ENCODE peak calls at places on chromosomes 11 and 22, in four cellular contexts. One of them, this sample, is unnamed.

GRCh38 chr11:134033276-134033675 is 35.6 kb upstream of the JAM3 start:
- ATAC-seq in T-helper 17 cell: no peak
- ATAC-seq in mucosa of descending colon: no peak
- ATAC-seq in aorta: no peak
- ATAC-seq in this sample: no peak

GRCh38 chr11:103661185-103661584 is 375.3 kb upstream of the DDI1 start:
- ATAC-seq in T-helper 17 cell: no peak
- ATAC-seq in mucosa of descending colon: no peak
- ATAC-seq in aorta: no peak
- ATAC-seq in this sample: no peak

GRCh38 chr11:94830722-94831121 is 62.6 kb downstream of the AMOTL1 start:
- ATAC-seq in T-helper 17 cell: no peak
- ATAC-seq in mucosa of descending colon: no peak
- ATAC-seq in aorta: no peak
- ATAC-seq in this sample: no peak

GRCh38 chr11:44747836-44748235 is 21.1 kb downstream of the TSPAN18 start:
- ATAC-seq in T-helper 17 cell: peak
- ATAC-seq in mucosa of descending colon: no peak
- ATAC-seq in aorta: no peak
- ATAC-seq in this sample: no peak

GRCh38 chr22:44488354-44488753 is 9.7 kb downstream of the RTL6 start:
- ATAC-seq in T-helper 17 cell: no peak
- ATAC-seq in mucosa of descending colon: no peak
- ATAC-seq in aorta: no peak
- ATAC-seq in this sample: no peak

GRCh38 chr11:27465629-27466028 is 7.0 kb downstream of the LGR4 start:
- ATAC-seq in T-helper 17 cell: no peak
- ATAC-seq in mucosa of descending colon: no peak
- ATAC-seq in aorta: no peak
- ATAC-seq in this sample: no peak

GRCh38 chr22:42830161-42830560 is 26.9 kb downstream of the ARFGAP3 start:
- ATAC-seq in T-helper 17 cell: no peak
- ATAC-seq in mucosa of descending colon: no peak
- ATAC-seq in aorta: no peak
- ATAC-seq in this sample: no peak

GRCh38 chr11:134939046-134939445 is 527.0 kb upstream of the B3GAT1 start:
- ATAC-seq in T-helper 17 cell: no peak
- ATAC-seq in mucosa of descending colon: no peak
- ATAC-seq in aorta: no peak
- ATAC-seq in this sample: no peak

GRCh38 chr11:24509114-24509513 is 12.3 kb downstream of the LUZP2 start:
- ATAC-seq in T-helper 17 cell: no peak
- ATAC-seq in mucosa of descending colon: no peak
- ATAC-seq in aorta: no peak
- ATAC-seq in this sample: no peak

GRCh38 chr11:60964801-60965200 is 6.7 kb upstream of the CD6 start:
- ATAC-seq in T-helper 17 cell: no peak
- ATAC-seq in mucosa of descending colon: no peak
- ATAC-seq in aorta: no peak
- ATAC-seq in this sample: no peak

GRCh38 chr22:18044548-18045271 is 20.3 kb upstream of the MICAL3 start:
- ATAC-seq in T-helper 17 cell: no peak
- ATAC-seq in mucosa of descending colon: peak
- ATAC-seq in aorta: peak
- ATAC-seq in this sample: no peak

GRCh38 chr22:50207383-50208031 is 6.7 kb downstream of the SELENOO start:
- ATAC-seq in T-helper 17 cell: no peak
- ATAC-seq in mucosa of descending colon: no peak
- ATAC-seq in aorta: no peak
- ATAC-seq in this sample: peak

GRCh38 chr11:61509058-61510029 is 795 bp downstream of the LRRC10B start:
- ATAC-seq in T-helper 17 cell: peak
- ATAC-seq in mucosa of descending colon: peak
- ATAC-seq in aorta: peak
- ATAC-seq in this sample: peak

GRCh38 chr22:45064313-45065268 is 54.8 kb upstream of the PHF21B start:
- ATAC-seq in T-helper 17 cell: peak
- ATAC-seq in mucosa of descending colon: no peak
- ATAC-seq in aorta: no peak
- ATAC-seq in this sample: peak

GRCh38 chr11:14075118-14075601 is 112.6 kb downstream of the SPON1 start:
- ATAC-seq in T-helper 17 cell: peak
- ATAC-seq in mucosa of descending colon: peak
- ATAC-seq in aorta: no peak
- ATAC-seq in this sample: no peak

GRCh38 chr11:35852056-35852455 is 91.8 kb upstream of the LDLRAD3 start:
- ATAC-seq in T-helper 17 cell: no peak
- ATAC-seq in mucosa of descending colon: no peak
- ATAC-seq in aorta: no peak
- ATAC-seq in this sample: no peak

GRCh38 chr22:25030636-25031035 is 78.1 kb downstream of the KIAA1671 start:
- ATAC-seq in T-helper 17 cell: no peak
- ATAC-seq in mucosa of descending colon: no peak
- ATAC-seq in aorta: peak
- ATAC-seq in this sample: no peak

GRCh38 chr11:61626580-61627380 is 45.9 kb upstream of the SYT7 start:
- ATAC-seq in T-helper 17 cell: no peak
- ATAC-seq in mucosa of descending colon: peak
- ATAC-seq in aorta: no peak
- ATAC-seq in this sample: no peak

GRCh38 chr22:46239261-46240048 is 10.6 kb downstream of the CDPF1 start:
- ATAC-seq in T-helper 17 cell: peak
- ATAC-seq in mucosa of descending colon: peak
- ATAC-seq in aorta: no peak
- ATAC-seq in this sample: peak

GRCh38 chr11:96246718-96247540 is 96.1 kb downstream of the MAML2 start:
- ATAC-seq in T-helper 17 cell: no peak
- ATAC-seq in mucosa of descending colon: no peak
- ATAC-seq in aorta: no peak
- ATAC-seq in this sample: no peak

GRCh38 chr11:130124096-130124495 is 35.5 kb upstream of the ST14 start:
- ATAC-seq in T-helper 17 cell: peak
- ATAC-seq in mucosa of descending colon: peak
- ATAC-seq in aorta: peak
- ATAC-seq in this sample: no peak

GRCh38 chr11:121467965-121468364 is 15.2 kb upstream of the SORL1-AS1 start:
- ATAC-seq in T-helper 17 cell: peak
- ATAC-seq in mucosa of descending colon: no peak
- ATAC-seq in aorta: no peak
- ATAC-seq in this sample: peak

GRCh38 chr11:62925745-62926668 is 4.8 kb upstream of the CHRM1 start:
- ATAC-seq in T-helper 17 cell: no peak
- ATAC-seq in mucosa of descending colon: peak
- ATAC-seq in aorta: no peak
- ATAC-seq in this sample: no peak

GRCh38 chr11:16997624-16998023 is 16.6 kb downstream of the PLEKHA7 start:
- ATAC-seq in T-helper 17 cell: no peak
- ATAC-seq in mucosa of descending colon: peak
- ATAC-seq in aorta: no peak
- ATAC-seq in this sample: no peak

GRCh38 chr11:61293869-61294716 is 1.0 kb downstream of the VWCE start:
- ATAC-seq in T-helper 17 cell: peak
- ATAC-seq in mucosa of descending colon: peak
- ATAC-seq in aorta: peak
- ATAC-seq in this sample: peak

GRCh38 chr11:60972182-60973030 is 926 bp downstream of the CD6 start:
- ATAC-seq in T-helper 17 cell: peak
- ATAC-seq in mucosa of descending colon: peak
- ATAC-seq in aorta: no peak
- ATAC-seq in this sample: no peak

GRCh38 chr22:37751449-37752188 is 54.8 kb downstream of the TRIOBP start:
- ATAC-seq in T-helper 17 cell: no peak
- ATAC-seq in mucosa of descending colon: peak
- ATAC-seq in aorta: no peak
- ATAC-seq in this sample: no peak

GRCh38 chr11:59644528-59644927 is 24.3 kb downstream of the PATL1 start:
- ATAC-seq in T-helper 17 cell: no peak
- ATAC-seq in mucosa of descending colon: no peak
- ATAC-seq in aorta: no peak
- ATAC-seq in this sample: no peak

GRCh38 chr22:38305481-38306448 is 11.5 kb downstream of the CSNK1E start:
- ATAC-seq in T-helper 17 cell: peak
- ATAC-seq in mucosa of descending colon: peak
- ATAC-seq in aorta: no peak
- ATAC-seq in this sample: peak

GRCh38 chr11:133399855-133400625 is 132.3 kb downstream of the OPCML start:
- ATAC-seq in T-helper 17 cell: no peak
- ATAC-seq in mucosa of descending colon: no peak
- ATAC-seq in aorta: no peak
- ATAC-seq in this sample: no peak

GRCh38 chr11:120316880-120317688 is 8.0 kb upstream of the TLCD5 start:
- ATAC-seq in T-helper 17 cell: no peak
- ATAC-seq in mucosa of descending colon: peak
- ATAC-seq in aorta: peak
- ATAC-seq in this sample: no peak

GRCh38 chr11:96391698-96392307 is 2.0 kb downstream of the JRKL start:
- ATAC-seq in T-helper 17 cell: no peak
- ATAC-seq in mucosa of descending colon: no peak
- ATAC-seq in aorta: no peak
- ATAC-seq in this sample: no peak

GRCh38 chr22:40397436-40397835 is 27.0 kb downstream of the SGSM3 start:
- ATAC-seq in T-helper 17 cell: no peak
- ATAC-seq in mucosa of descending colon: peak
- ATAC-seq in aorta: peak
- ATAC-seq in this sample: no peak

GRCh38 chr11:102577182-102577581 is 46.6 kb upstream of the MMP7 start:
- ATAC-seq in T-helper 17 cell: peak
- ATAC-seq in mucosa of descending colon: peak
- ATAC-seq in aorta: no peak
- ATAC-seq in this sample: peak

GRCh38 chr22:44735518-44736428 is 16.6 kb upstream of the ARHGAP8 start:
- ATAC-seq in T-helper 17 cell: peak
- ATAC-seq in mucosa of descending colon: peak
- ATAC-seq in aorta: peak
- ATAC-seq in this sample: peak

GRCh38 chr11:16111690-16112089 is 244.7 kb downstream of the SOX6 start:
- ATAC-seq in T-helper 17 cell: no peak
- ATAC-seq in mucosa of descending colon: no peak
- ATAC-seq in aorta: no peak
- ATAC-seq in this sample: no peak

GRCh38 chr11:121067912-121068652 is 33.0 kb upstream of the TECTA start:
- ATAC-seq in T-helper 17 cell: no peak
- ATAC-seq in mucosa of descending colon: peak
- ATAC-seq in aorta: no peak
- ATAC-seq in this sample: no peak

GRCh38 chr11:2662024-2662312 is 37.8 kb downstream of the KCNQ1OT1 start:
- ATAC-seq in T-helper 17 cell: no peak
- ATAC-seq in mucosa of descending colon: no peak
- ATAC-seq in aorta: no peak
- ATAC-seq in this sample: no peak